ENCODE peak calls at places on chromosomes 3 and 15, in eight cellular contexts. Q is prostate gland, D is body of pancreas, I is IMR-90, O is GM12892, R is heart left ventricle, S is tibial nerve, U is A549. A is an unnamed sample.

GRCh38 chr3:52817860-52818259 is 12.6 kb downstream of the ITIH4 start:
- DNase-seq in Q (no peak), D (no peak), I (no peak), O (no peak), R (no peak), S (no peak), U (no peak), A (no peak)

GRCh38 chr3:128489860-128490649 is 2.9 kb downstream of the GATA2 start:
- DNase-seq in Q (peak), D (peak), I (no peak), O (no peak), R (no peak), S (no peak), U (no peak), A (no peak)

GRCh38 chr3:12175844-12176453 is 17.2 kb upstream of the TIMP4 start:
- DNase-seq in Q (peak), D (peak), I (peak), O (peak), R (peak), S (peak), U (peak), A (no peak)

GRCh38 chr3:117633207-117633606 is 923.6 kb downstream of the TUSC7 start:
- DNase-seq in Q (no peak), D (no peak), I (no peak), O (no peak), R (no peak), S (no peak), U (no peak), A (no peak)

GRCh38 chr3:184574552-184575430 is 13.2 kb downstream of the EPHB3 start:
- DNase-seq in Q (no peak), D (no peak), I (no peak), O (no peak), R (no peak), S (no peak), U (no peak), A (no peak)

GRCh38 chr15:43913941-43914340 is 87.1 kb downstream of the WDR76 start:
- DNase-seq in Q (no peak), D (no peak), I (no peak), O (no peak), R (no peak), S (no peak), U (no peak), A (no peak)

GRCh38 chr3:138097192-138097829 is 18.1 kb downstream of the DZIP1L start:
- DNase-seq in Q (no peak), D (no peak), I (no peak), O (no peak), R (no peak), S (no peak), U (peak), A (no peak)

GRCh38 chr3:63355809-63356208 is 77.7 kb downstream of the SYNPR start:
- DNase-seq in Q (no peak), D (no peak), I (no peak), O (no peak), R (no peak), S (no peak), U (no peak), A (no peak)

GRCh38 chr15:44537728-44538240 is 837 bp downstream of the EIF3J start:
- DNase-seq in Q (no peak), D (no peak), I (peak), O (no peak), R (no peak), S (no peak), U (peak), A (no peak)

GRCh38 chr3:193347507-193348501 is 30.7 kb downstream of the ATP13A5 start:
- DNase-seq in Q (no peak), D (no peak), I (no peak), O (no peak), R (no peak), S (no peak), U (no peak), A (no peak)

GRCh38 chr3:49654955-49655556 is 19.1 kb upstream of the APEH start:
- DNase-seq in Q (no peak), D (no peak), I (no peak), O (no peak), R (no peak), S (no peak), U (no peak), A (no peak)

GRCh38 chr15:101250331-101250730 is 1.5 kb downstream of the CHSY1 start:
- DNase-seq in Q (no peak), D (no peak), I (peak), O (no peak), R (no peak), S (no peak), U (no peak), A (peak)

GRCh38 chr3:109563149-109563548 is 225.8 kb upstream of the DPPA4 start:
- DNase-seq in Q (no peak), D (no peak), I (no peak), O (no peak), R (no peak), S (no peak), U (no peak), A (no peak)

GRCh38 chr3:38491215-38491614 is 4.9 kb upstream of the EXOG start:
- DNase-seq in Q (no peak), D (no peak), I (no peak), O (no peak), R (no peak), S (no peak), U (no peak), A (no peak)

GRCh38 chr3:141505166-141505565 is 18.3 kb downstream of the RASA2 start:
- DNase-seq in Q (no peak), D (no peak), I (no peak), O (no peak), R (no peak), S (no peak), U (no peak), A (no peak)

GRCh38 chr3:74443102-74443501 is 171.4 kb downstream of the CNTN3 start:
- DNase-seq in Q (peak), D (no peak), I (peak), O (no peak), R (no peak), S (no peak), U (no peak), A (no peak)

GRCh38 chr15:28219116-28219515 is 102.9 kb downstream of the HERC2 start:
- DNase-seq in Q (no peak), D (no peak), I (no peak), O (no peak), R (no peak), S (no peak), U (no peak), A (no peak)

GRCh38 chr3:72145506-72146380 is 360.8 kb upstream of the PROK2 start:
- DNase-seq in Q (no peak), D (peak), I (peak), O (no peak), R (no peak), S (no peak), U (no peak), A (no peak)

GRCh38 chr3:151837057-151837456 is 23.1 kb downstream of the AADAC start:
- DNase-seq in Q (peak), D (peak), I (peak), O (no peak), R (no peak), S (no peak), U (peak), A (peak)

GRCh38 chr3:55203486-55204010 is 275.7 kb upstream of the LRTM1 start:
- DNase-seq in Q (no peak), D (no peak), I (peak), O (no peak), R (no peak), S (no peak), U (no peak), A (no peak)

GRCh38 chr3:86954226-86954625 is 36.7 kb downstream of the VGLL3 start:
- DNase-seq in Q (no peak), D (no peak), I (peak), O (no peak), R (no peak), S (no peak), U (no peak), A (no peak)

GRCh38 chr15:22903961-22904534 is 65.6 kb downstream of the NIPA2 start:
- DNase-seq in Q (no peak), D (peak), I (no peak), O (no peak), R (no peak), S (no peak), U (no peak), A (no peak)

GRCh38 chr3:195870442-195870841 is 37.9 kb downstream of the TNK2 start:
- DNase-seq in Q (no peak), D (no peak), I (no peak), O (no peak), R (no peak), S (no peak), U (peak), A (peak)

GRCh38 chr15:84983711-84984110 is 2.1 kb downstream of the PDE8A start:
- DNase-seq in Q (no peak), D (no peak), I (peak), O (no peak), R (no peak), S (no peak), U (no peak), A (no peak)

GRCh38 chr15:42955518-42955917 is 34.9 kb upstream of the TTBK2 start:
- DNase-seq in Q (no peak), D (no peak), I (peak), O (no peak), R (no peak), S (no peak), U (no peak), A (peak)

GRCh38 chr15:63352808-63353207 is 28.8 kb downstream of the CA12 start:
- DNase-seq in Q (no peak), D (no peak), I (no peak), O (no peak), R (no peak), S (no peak), U (no peak), A (no peak)

GRCh38 chr3:127404614-127405598 is 117.1 kb upstream of the PRR20G start:
- DNase-seq in Q (no peak), D (no peak), I (no peak), O (no peak), R (no peak), S (no peak), U (no peak), A (no peak)

GRCh38 chr15:49521802-49522201 is 98.8 kb downstream of the FGF7 start:
- DNase-seq in Q (no peak), D (no peak), I (peak), O (no peak), R (no peak), S (no peak), U (no peak), A (no peak)

GRCh38 chr15:83248944-83249343 is 35.5 kb downstream of the BNC1 start:
- DNase-seq in Q (no peak), D (no peak), I (no peak), O (no peak), R (no peak), S (no peak), U (no peak), A (no peak)

GRCh38 chr3:47536967-47537366 is 23.5 kb upstream of the ELP6 start:
- DNase-seq in Q (no peak), D (no peak), I (no peak), O (no peak), R (no peak), S (no peak), U (no peak), A (no peak)

GRCh38 chr3:51391075-51391565 is at the start of gene RBM15B:
- DNase-seq in Q (peak), D (peak), I (peak), O (peak), R (peak), S (peak), U (peak), A (peak)

GRCh38 chr3:51390600-51391074 is 448 bp upstream of the RBM15B start:
- DNase-seq in Q (no peak), D (no peak), I (no peak), O (no peak), R (no peak), S (no peak), U (no peak), A (no peak)

GRCh38 chr3:51388286-51389029 is 2.6 kb upstream of the RBM15B start:
- DNase-seq in Q (peak), D (no peak), I (peak), O (no peak), R (no peak), S (no peak), U (no peak), A (no peak)

GRCh38 chr3:51390186-51390585 is 899 bp upstream of the RBM15B start:
- DNase-seq in Q (no peak), D (no peak), I (no peak), O (no peak), R (no peak), S (no peak), U (no peak), A (no peak)

DNA sequence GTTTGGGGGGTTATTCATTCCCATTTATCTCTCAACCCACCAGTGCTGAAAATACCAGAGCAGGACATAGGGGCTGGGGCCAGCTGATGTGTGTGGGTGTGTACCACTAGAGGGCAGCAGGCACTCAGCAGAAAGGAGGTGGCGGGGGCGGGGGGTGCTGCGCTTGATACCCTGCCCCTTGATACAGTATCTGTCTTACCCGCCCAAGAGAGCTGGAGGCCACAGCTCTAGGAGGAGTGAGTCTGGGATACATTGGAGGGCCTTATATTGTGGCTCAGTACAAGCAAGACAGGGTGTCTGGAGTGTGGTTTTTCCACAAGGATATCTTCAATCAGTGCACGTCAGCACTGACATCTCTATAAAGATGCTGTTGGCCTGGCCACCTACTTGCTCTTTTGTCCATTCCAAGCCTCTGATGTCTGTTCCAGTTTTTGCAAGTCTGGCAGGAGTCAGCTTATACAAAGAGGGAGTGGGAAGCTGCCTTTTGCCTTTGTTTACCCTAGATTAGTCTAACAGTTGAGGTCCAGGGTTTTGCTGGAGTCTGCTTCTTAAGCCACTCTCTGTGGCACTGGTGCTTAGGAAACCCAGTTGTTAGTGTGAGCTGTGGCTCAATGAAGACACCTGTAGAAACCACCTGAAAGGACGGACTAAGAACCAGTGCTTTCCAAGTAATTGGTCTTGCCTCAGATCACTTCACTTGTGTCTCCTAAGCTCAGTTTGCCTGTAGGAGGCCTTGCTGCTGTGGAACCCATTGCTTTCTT is 1.5 kb upstream of the RBM15B start:
- DNase-seq in Q (no peak), D (peak), I (peak), O (no peak), R (peak), S (no peak), U (peak), A (peak)
- TF ChIP-seq POLR2A in Q (no peak), D (no peak), I (peak), O (peak), R (no peak), S (no peak), U (no peak), A (no peak)

GRCh38 chr3:30607032-30607833 is 832 bp downstream of the TGFBR2 start:
- DNase-seq in Q (peak), D (peak), I (no peak), O (peak), R (peak), S (peak), U (no peak), A (peak)
- TF ChIP-seq POLR2A in Q (peak), D (peak), I (no peak), O (no peak), R (peak), S (no peak), U (no peak), A (no peak)

GRCh38 chr15:94683912-94684311 is 452.6 kb downstream of the MCTP2 start:
- DNase-seq in Q (no peak), D (no peak), I (no peak), O (no peak), R (no peak), S (no peak), U (no peak), A (no peak)
- TF ChIP-seq POLR2A in Q (no peak), D (no peak), I (no peak), O (no peak), R (no peak), S (no peak), U (no peak), A (no peak)

GRCh38 chr3:142595951-142596725 is at the start of gene PLS1:
- DNase-seq in Q (peak), D (peak), I (peak), O (peak), R (peak), S (peak), U (peak), A (peak)
- TF ChIP-seq POLR2A in Q (peak), D (peak), I (peak), O (peak), R (peak), S (no peak), U (peak), A (peak)

GRCh38 chr3:120348981-120349818 is at the start of gene LRRC58:
- DNase-seq in Q (peak), D (peak), I (peak), O (peak), R (peak), S (peak), U (peak), A (peak)
- TF ChIP-seq POLR2A in Q (peak), D (peak), I (peak), O (peak), R (peak), S (peak), U (peak), A (peak)

GRCh38 chr15:90265271-90266060 is at the start of gene NGRN:
- DNase-seq in Q (peak), D (peak), I (peak), O (peak), R (peak), S (peak), U (peak), A (peak)

GRCh38 chr15:90262426-90262825 is 3.0 kb upstream of the NGRN start:
- DNase-seq in Q (no peak), D (no peak), I (no peak), O (no peak), R (no peak), S (no peak), U (no peak), A (no peak)

GRCh38 chr15:90266061-90266431 is 574 bp downstream of the NGRN start:
- DNase-seq in Q (no peak), D (no peak), I (peak), O (no peak), R (peak), S (no peak), U (peak), A (no peak)

GRCh38 chr15:90266485-90266884 is 1.0 kb downstream of the NGRN start:
- DNase-seq in Q (no peak), D (no peak), I (peak), O (no peak), R (no peak), S (no peak), U (no peak), A (no peak)

GRCh38 chr15:90264649-90265048 is 823 bp upstream of the NGRN start:
- DNase-seq in Q (no peak), D (no peak), I (no peak), O (no peak), R (no peak), S (no peak), U (peak), A (no peak)
- TF ChIP-seq POLR2A in Q (no peak), D (no peak), I (no peak), O (no peak), R (no peak), S (no peak), U (peak), A (no peak)

A was measured in H54.